ENCODE peak calls at places on chromosomes 12 and 14, in six cellular contexts. V is A549, J is IMR-90, O is K562, G is GM12878, D is HepG2. Q is an unnamed sample.

GRCh38 chr14:68234101-68234905 is 414.7 kb downstream of the RAD51B start:
- DNase-seq in V (no peak), O (no peak), D (no peak), J (peak; percentile 55), G (no peak), Q (no peak)

GRCh38 chr14:66345986-66346385 is 140.2 kb upstream of the CCDC196 start:
- DNase-seq in J (no peak), D (no peak), V (no peak), G (no peak), O (no peak), Q (no peak)

GRCh38 chr14:75549169-75549568 is 26.9 kb downstream of the BATF start:
- DNase-seq in D (no peak), O (no peak), G (peak; percentile 79), J (no peak), V (no peak), Q (no peak)

GRCh38 chr12:66755727-66756395 is 77.0 kb upstream of the GRIP1 start:
- DNase-seq in J (no peak), D (no peak), O (no peak), V (no peak), G (no peak), Q (no peak)

GRCh38 chr12:90854136-90854689 is 100.8 kb downstream of the CCER1 start:
- DNase-seq in O (peak; percentile 7), D (peak; percentile 12), J (peak; percentile 63), V (peak; percentile 31), G (no peak), Q (peak; percentile 33)

GRCh38 chr14:71289536-71289935 is 382.3 kb downstream of the PCNX1 start:
- DNase-seq in G (peak; percentile 56), J (no peak), V (no peak), D (no peak), O (no peak), Q (no peak)

GRCh38 chr14:70073924-70074566 is 114.7 kb downstream of the SLC8A3 start:
- DNase-seq in J (peak; percentile 73), V (peak; percentile 85), D (peak; percentile 87), G (no peak), O (peak; percentile 68), Q (peak; percentile 83)

GRCh38 chr14:100372357-100373048 is 49.4 kb downstream of the SLC25A47 start:
- DNase-seq in J (no peak), O (no peak), G (no peak), D (no peak), V (no peak), Q (no peak)

GRCh38 chr12:83378186-83378727 is 691.6 kb downstream of the TMTC2 start:
- DNase-seq in O (no peak), V (no peak), D (no peak), G (no peak), J (no peak), Q (no peak)

GRCh38 chr14:105493921-105494605 is 3.0 kb downstream of the TEDC1 start:
- DNase-seq in V (no peak), D (no peak), J (no peak), O (no peak), G (no peak), Q (no peak)

GRCh38 chr12:53098354-53098981 is 1.0 kb downstream of the IGFBP6 start:
- DNase-seq in O (peak; percentile 31), J (peak; percentile 82), V (peak; percentile 69), D (no peak), G (no peak), Q (no peak)

GRCh38 chr12:26319511-26319910 is 124.1 kb downstream of the SSPN start:
- DNase-seq in O (no peak), D (peak; percentile 9), G (no peak), V (no peak), J (peak; percentile 94), Q (no peak)

GRCh38 chr14:104135121-104135903 is 3.1 kb upstream of the KIF26A start:
- DNase-seq in J (no peak), G (no peak), O (no peak), D (peak; percentile 4), V (peak; percentile 84), Q (peak; percentile 57)

GRCh38 chr12:89566615-89567014 is 40.8 kb upstream of the POC1B start:
- DNase-seq in G (no peak), O (peak; percentile 24), V (no peak), J (peak; percentile 56), D (no peak), Q (no peak)

GRCh38 chr12:47828008-47828966 is 8.6 kb upstream of the HDAC7 start:
- DNase-seq in J (no peak), G (no peak), O (no peak), D (no peak), V (no peak), Q (no peak)

GRCh38 chr12:47839214-47839613 is 19.5 kb upstream of the HDAC7 start:
- DNase-seq in G (no peak), V (no peak), O (no peak), D (no peak), J (no peak), Q (no peak)

GRCh38 chr12:106767954-106768501 is 6.5 kb upstream of the RIC8B start:
- DNase-seq in V (no peak), J (no peak), O (no peak), G (no peak), D (no peak), Q (peak; percentile 42)

GRCh38 chr12:71685961-71686657 is at the start of gene TMEM19:
- DNase-seq in G (peak; percentile 65), J (peak; percentile 86), V (peak; percentile 85), D (peak; percentile 79), O (peak; percentile 91), Q (peak; percentile 84)

GRCh38 chr12:8697476-8698131 is at the start of gene RIMKLB:
- DNase-seq in O (peak; percentile 78), D (no peak), V (peak; percentile 71), G (no peak), J (peak; percentile 57), Q (peak; percentile 80)

GRCh38 chr12:128120035-128120434 is 146.9 kb upstream of the TMEM132C start:
- DNase-seq in O (no peak), G (no peak), J (no peak), D (no peak), V (no peak), Q (no peak)

GRCh38 chr12:128116537-128116936 is 150.4 kb upstream of the TMEM132C start:
- DNase-seq in O (no peak), D (no peak), V (no peak), G (no peak), J (no peak), Q (no peak)

GRCh38 chr12:128121424-128121823 is 145.5 kb upstream of the TMEM132C start:
- DNase-seq in D (no peak), V (no peak), J (no peak), G (no peak), O (no peak), Q (no peak)
- TF ChIP-seq BHLHE40 in D (no peak), V (no peak), J (no peak), G (no peak), O (no peak), Q (no peak)

GRCh38 chr12:131116437-131117117 is 162.9 kb downstream of the ADGRD1 start:
- DNase-seq in V (peak; percentile 45), O (no peak), G (no peak), D (no peak), J (no peak), Q (peak; percentile 48)
- TF ChIP-seq BHLHE40 in V (no peak), O (no peak), G (no peak), D (no peak), J (no peak), Q (no peak)

GRCh38 chr12:58757422-58757821 is 162.9 kb downstream of the LRIG3 start:
- DNase-seq in O (no peak), G (no peak), J (peak; percentile 98), D (no peak), V (no peak), Q (no peak)
- TF ChIP-seq BHLHE40 in O (no peak), G (no peak), J (peak; percentile 20), D (no peak), V (no peak), Q (no peak)

GRCh38 chr14:34496007-34496678 is 34.1 kb upstream of the SPTSSA start:
- DNase-seq in V (no peak), O (no peak), G (no peak), J (no peak), D (no peak), Q (no peak)
- TF ChIP-seq BHLHE40 in V (no peak), O (no peak), G (no peak), J (no peak), D (no peak), Q (no peak)

DNA sequence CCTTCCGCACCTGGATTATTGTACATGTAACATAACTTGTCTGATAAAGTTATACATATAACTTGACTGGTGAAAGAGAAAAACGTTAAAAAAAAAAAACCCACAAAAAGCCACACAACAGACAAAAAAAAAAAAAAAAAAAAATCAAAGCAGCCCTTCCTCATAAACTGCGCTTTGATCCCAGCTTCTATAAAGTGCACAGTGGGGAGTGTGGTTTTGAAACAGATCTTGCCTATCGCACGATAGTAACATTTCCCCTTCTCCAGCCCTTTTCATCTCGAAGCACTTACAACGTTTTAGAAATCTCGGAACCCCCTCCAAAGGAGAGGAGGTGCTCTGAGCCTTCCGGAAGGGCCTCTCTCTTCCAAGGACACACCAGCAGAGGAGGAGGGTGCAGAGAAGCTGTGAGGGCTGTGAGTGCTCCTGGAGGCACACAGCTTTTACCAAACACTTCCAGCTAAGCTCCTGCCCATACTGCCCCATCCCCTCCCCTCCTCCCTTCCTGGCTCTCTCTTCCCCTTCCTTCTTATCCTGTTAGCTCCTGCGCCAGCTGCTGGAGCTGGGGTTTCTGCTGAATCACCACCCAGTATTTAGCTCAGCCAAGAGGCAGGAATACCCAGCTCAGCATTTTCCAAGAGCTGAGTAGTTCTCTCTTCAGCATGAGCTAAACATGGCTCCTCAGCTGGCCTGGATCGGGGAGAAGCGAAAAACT is 28.4 kb downstream of the SLC7A8 start:
- DNase-seq in D (no peak), G (no peak), O (peak; percentile 45), J (peak; percentile 89), V (no peak), Q (no peak)
- TF ChIP-seq BHLHE40 in D (no peak), G (no peak), O (peak; percentile 5), J (no peak), V (no peak), Q (no peak)

GRCh38 chr12:34373926-34374325 is 351.6 kb downstream of the ALG10 start:
- DNase-seq in V (no peak), G (no peak), J (no peak), O (no peak), D (no peak), Q (no peak)

GRCh38 chr12:34377243-34378035 is 355.1 kb downstream of the ALG10 start:
- DNase-seq in D (no peak), G (no peak), J (no peak), V (no peak), O (no peak), Q (no peak)

GRCh38 chr12:34384693-34385092 is 362.4 kb downstream of the ALG10 start:
- DNase-seq in G (no peak), O (no peak), D (no peak), V (no peak), J (no peak), Q (no peak)

GRCh38 chr12:34376133-34376799 is 354.0 kb downstream of the ALG10 start:
- DNase-seq in D (no peak), O (peak; percentile 48), G (no peak), J (no peak), V (no peak), Q (no peak)

DNA sequence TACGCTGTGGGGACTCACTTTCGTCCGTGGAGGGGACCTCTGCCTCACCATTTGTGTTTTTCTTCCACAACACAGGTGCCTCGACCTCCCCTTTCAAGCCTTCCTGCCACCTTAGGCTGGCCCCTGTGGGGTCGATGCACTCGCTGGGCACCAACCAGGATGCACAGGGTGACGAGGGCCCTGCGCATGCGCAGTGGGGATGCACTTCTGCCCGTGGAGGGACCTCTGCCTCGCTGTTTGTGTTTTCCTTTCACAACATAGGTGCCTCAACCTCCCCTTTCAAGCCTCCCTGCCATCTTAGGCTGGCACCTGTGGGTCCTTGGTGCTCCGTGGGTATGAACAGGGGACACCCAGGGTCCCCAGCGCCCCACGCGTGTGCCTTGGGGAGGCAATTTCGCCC is 356.8 kb downstream of the ALG10 start:
- DNase-seq in D (no peak), J (no peak), G (no peak), V (no peak), O (no peak), Q (no peak)
- TF ChIP-seq BHLHE40 in D (no peak), J (no peak), G (no peak), V (no peak), O (no peak), Q (no peak)

Q was measured in HEK293T.